ENCODE peak calls at places on chromosomes 2 and 18, in six cellular contexts. Z is testis, K is lower lobe of right lung, E is body of pancreas, I is breast epithelium, J is stomach. M is an unnamed sample. For H3K36me3, the result is how much of the 10 kb centered on the place peaks cover.

GRCh38 chr2:29119211-29119610 is 4.0 kb downstream of the CLIP4 start:
- DNase-seq in I (no peak), Z (no peak), E (no peak), K (no peak), J (no peak), M (no peak)

GRCh38 chr18:13513015-13513414 is 213.3 kb downstream of the FAM210A start:
- DNase-seq in I (peak), K (no peak), J (no peak), Z (no peak), E (no peak), M (no peak)

GRCh38 chr2:221153226-221153625 is 418.9 kb downstream of the EPHA4 start:
- DNase-seq in E (no peak), J (no peak), K (no peak), Z (no peak), I (no peak), M (no peak)

GRCh38 chr2:144629937-144630336 is 110.0 kb upstream of the ZEB2 start:
- DNase-seq in E (no peak), I (no peak), J (no peak), K (no peak), Z (no peak), M (no peak)

GRCh38 chr18:61541673-61542072 is 208.4 kb downstream of the CDH20 start:
- DNase-seq in I (no peak), E (no peak), Z (no peak), J (no peak), K (no peak), M (no peak)

GRCh38 chr2:200618590-200619021 is 32.8 kb downstream of the AOX1 start:
- DNase-seq in I (no peak), K (no peak), J (no peak), Z (peak), E (no peak), M (no peak)

GRCh38 chr18:63317982-63318881 is 1.3 kb downstream of the BCL2 start:
- DNase-seq in J (peak), I (peak), K (peak), E (peak), Z (peak), M (peak)

GRCh38 chr2:78999410-78999809 is 26.1 kb upstream of the REG3G start:
- DNase-seq in I (no peak), Z (no peak), J (no peak), K (no peak), E (no peak), M (no peak)

GRCh38 chr2:197786010-197786877 is 1.1 kb upstream of the BOLL start:
- DNase-seq in E (peak), K (peak), J (peak), I (no peak), Z (peak), M (peak)

GRCh38 chr2:103739216-103739615 is 977.4 kb downstream of the TMEM182 start:
- DNase-seq in K (no peak), Z (no peak), E (no peak), I (no peak), J (no peak), M (no peak)

GRCh38 chr2:136714452-136714951 is 50.8 kb upstream of the THSD7B start:
- DNase-seq in J (no peak), K (no peak), E (no peak), I (no peak), Z (no peak), M (no peak)

GRCh38 chr2:62340981-62341624 is 145.2 kb downstream of the B3GNT2 start:
- DNase-seq in K (no peak), Z (peak), I (no peak), J (peak), E (peak), M (no peak)

GRCh38 chr2:223797811-223798721 is 39.3 kb downstream of the AP1S3 start:
- DNase-seq in E (no peak), J (no peak), K (no peak), I (no peak), Z (no peak), M (no peak)

GRCh38 chr18:42030586-42031182 is 75.7 kb downstream of the PIK3C3 start:
- DNase-seq in J (no peak), E (no peak), Z (peak), I (no peak), K (no peak), M (no peak)

GRCh38 chr2:29070542-29070941 is 3.8 kb downstream of the PCARE start:
- DNase-seq in I (no peak), J (no peak), Z (no peak), E (no peak), K (no peak), M (no peak)

GRCh38 chr2:190528521-190529001 is 6.0 kb downstream of the NEMP2 start:
- DNase-seq in J (no peak), E (no peak), K (no peak), Z (no peak), I (no peak), M (no peak)

GRCh38 chr2:233350708-233351107 is 3.6 kb upstream of the DGKD start:
- DNase-seq in Z (no peak), K (no peak), I (peak), J (no peak), E (no peak), M (peak)

GRCh38 chr18:26487437-26487836 is 60.9 kb downstream of the KCTD1 start:
- DNase-seq in E (no peak), Z (no peak), I (peak), J (peak), K (no peak), M (no peak)

GRCh38 chr2:168907940-168908662 is 7.0 kb downstream of the G6PC2 start:
- DNase-seq in I (no peak), E (no peak), Z (no peak), J (no peak), K (no peak), M (no peak)

GRCh38 chr2:158724803-158725271 is 70.3 kb upstream of the DAPL1 start:
- DNase-seq in E (peak), J (peak), K (no peak), I (peak), Z (no peak), M (no peak)

GRCh38 chr2:227057060-227057459 is 106.9 kb downstream of the COL4A4 start:
- DNase-seq in Z (no peak), J (no peak), K (no peak), I (no peak), E (no peak), M (no peak)

GRCh38 chr2:202944403-202944802 is 32.3 kb downstream of the CARF start:
- DNase-seq in J (no peak), E (no peak), I (no peak), Z (no peak), K (no peak), M (no peak)

GRCh38 chr2:197210450-197210849 is 100.1 kb downstream of the ANKRD44 start:
- DNase-seq in K (no peak), Z (no peak), I (no peak), J (no peak), E (no peak), M (no peak)

GRCh38 chr2:178227187-178227586 is 32.9 kb downstream of the OSBPL6 start:
- DNase-seq in I (no peak), J (no peak), E (no peak), K (no peak), Z (no peak), M (no peak)

GRCh38 chr18:79069792-79070151 is 578 bp downstream of the ATP9B start:
- DNase-seq in J (no peak), Z (no peak), K (no peak), E (no peak), I (no peak), M (no peak)

GRCh38 chr18:61637905-61638304 is 254.9 kb downstream of the RNF152 start:
- DNase-seq in K (no peak), Z (no peak), I (no peak), J (peak), E (no peak), M (peak)

GRCh38 chr2:235230809-235231601 is 262.8 kb upstream of the AGAP1 start:
- DNase-seq in K (no peak), E (no peak), J (no peak), Z (no peak), I (no peak), M (no peak)

GRCh38 chr18:51028201-51028805 is 1.7 kb upstream of the SMAD4 start:
- DNase-seq in K (no peak), E (no peak), Z (no peak), J (no peak), I (no peak), M (peak)

GRCh38 chr2:191885103-191885502 is 38.2 kb upstream of the CAVIN2 start:
- DNase-seq in I (no peak), K (no peak), J (no peak), E (no peak), Z (no peak), M (no peak)

GRCh38 chr2:4358855-4359254 is 655.5 kb downstream of the DCDC2C start:
- DNase-seq in K (no peak), I (no peak), Z (no peak), E (no peak), J (no peak), M (no peak)

GRCh38 chr2:166184789-166185188 is 57.0 kb upstream of the SCN1A start:
- DNase-seq in Z (no peak), J (no peak), I (no peak), E (no peak), K (no peak), M (no peak)

GRCh38 chr2:4882421-4882820 is 809.8 kb upstream of the SOX11 start:
- DNase-seq in J (no peak), K (no peak), Z (no peak), I (no peak), E (no peak), M (no peak)

GRCh38 chr2:54479422-54479821 is 23.3 kb downstream of the SPTBN1 start:
- DNase-seq in J (no peak), K (no peak), I (no peak), Z (no peak), E (no peak), M (no peak)

GRCh38 chr2:69453475-69454129 is 16.4 kb upstream of the NFU1 start:
- DNase-seq in Z (no peak), J (no peak), K (no peak), I (no peak), E (no peak), M (no peak)
- TF ChIP-seq CTCF in Z (no peak), J (no peak), K (no peak), I (no peak), E (no peak), M (no peak)

DNA sequence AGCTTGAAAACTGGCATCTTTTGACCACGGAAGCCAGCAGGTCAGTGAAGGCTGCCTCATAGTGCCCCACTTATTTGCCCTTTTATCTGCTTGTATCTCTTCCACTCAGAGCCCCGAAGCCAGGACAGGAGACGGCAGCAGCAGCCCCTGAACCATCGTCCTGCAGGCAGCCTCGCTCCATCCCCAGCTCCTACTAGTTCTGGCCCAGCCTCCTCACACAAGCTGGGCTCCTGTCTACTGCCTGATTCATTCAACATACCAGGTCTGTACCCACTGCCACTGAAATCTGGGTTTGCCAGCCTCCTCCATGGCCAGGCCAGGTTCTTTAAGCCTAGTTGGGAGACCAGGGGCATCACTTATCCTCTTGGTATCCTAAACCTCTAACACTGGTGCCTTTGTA is 4.1 kb downstream of the OST4 start:
- DNase-seq in Z (no peak), I (no peak), J (no peak), K (no peak), E (no peak), M (no peak)
- H3K36me3 ChIP-seq in Z (under half), I (under half), J (under half), K (under half), E (under half), M (under half)

GRCh38 chr2:101446869-101447268 is 28.0 kb downstream of the RFX8 start:
- DNase-seq in Z (no peak), E (no peak), I (no peak), K (no peak), J (no peak), M (no peak)

GRCh38 chr2:101442042-101442666 is 32.8 kb downstream of the RFX8 start:
- DNase-seq in K (no peak), J (no peak), E (no peak), I (no peak), Z (no peak), M (no peak)

GRCh38 chr2:101440127-101440738 is 34.7 kb downstream of the RFX8 start:
- DNase-seq in K (no peak), Z (no peak), E (peak), J (peak), I (no peak), M (peak)

GRCh38 chr2:101439716-101440115 is 35.2 kb downstream of the RFX8 start:
- DNase-seq in Z (no peak), I (no peak), K (no peak), J (no peak), E (no peak), M (no peak)

GRCh38 chr2:101442667-101443061 is 32.2 kb downstream of the RFX8 start:
- DNase-seq in E (no peak), K (no peak), I (no peak), J (no peak), Z (no peak), M (no peak)
- TF ChIP-seq CTCF in E (no peak), K (no peak), I (no peak), J (no peak), Z (no peak), M (no peak)

GRCh38 chr18:74256190-74256589 is 35.6 kb downstream of the CYB5A start:
- DNase-seq in Z (no peak), E (no peak), K (no peak), J (no peak), I (no peak), M (no peak)
- H3K36me3 ChIP-seq in Z (under half), E (under half), K (half or more), J (under half), I (under half), M (under half)

GRCh38 chr2:207315131-207315530 is 149.4 kb upstream of the KLF7 start:
- DNase-seq in K (no peak), E (no peak), Z (no peak), J (no peak), I (no peak), M (no peak)

GRCh38 chr2:207313947-207314346 is 148.2 kb upstream of the KLF7 start:
- DNase-seq in K (no peak), I (no peak), Z (no peak), E (no peak), J (no peak), M (no peak)

GRCh38 chr2:207312006-207312356 is 146.2 kb upstream of the KLF7 start:
- DNase-seq in E (no peak), Z (no peak), I (no peak), K (no peak), J (no peak), M (no peak)

GRCh38 chr2:207308519-207309224 is 142.9 kb upstream of the KLF7 start:
- DNase-seq in Z (no peak), E (no peak), I (no peak), J (no peak), K (no peak), M (no peak)

GRCh38 chr2:207311316-207312005 is 145.7 kb upstream of the KLF7 start:
- DNase-seq in J (peak), K (peak), I (no peak), Z (peak), E (peak), M (peak)
- TF ChIP-seq CTCF in J (no peak), K (peak), I (no peak), Z (no peak), E (no peak), M (no peak)

DNA sequence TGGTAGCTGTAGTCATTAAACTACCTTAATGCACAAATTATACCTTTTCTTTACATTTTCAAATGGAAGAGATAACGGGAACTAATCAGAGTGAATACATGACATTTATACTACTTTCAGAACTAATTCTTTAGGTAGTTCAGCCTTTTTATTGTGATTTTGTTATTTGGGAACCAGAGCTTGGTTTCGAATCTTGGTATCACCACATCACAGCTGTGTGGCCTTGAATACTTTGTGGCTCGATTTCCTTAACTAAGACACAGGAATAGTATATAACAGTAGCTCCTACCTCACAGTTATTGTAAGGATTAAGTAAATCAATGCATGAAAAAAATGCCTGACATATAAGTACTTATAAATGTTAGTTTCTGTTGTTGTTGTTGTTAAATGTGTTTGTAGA is 240.0 kb downstream of the WDR7 start:
- DNase-seq in E (no peak), K (no peak), Z (no peak), I (no peak), J (no peak), M (no peak)
- H3K36me3 ChIP-seq in E (under half), K (under half), Z (under half), I (under half), J (under half), M (under half)

GRCh38 chr2:3198119-3198518 is 179.5 kb downstream of the EIPR1 start:
- DNase-seq in E (no peak), J (no peak), K (no peak), Z (no peak), I (no peak), M (no peak)
- TF ChIP-seq CTCF in E (no peak), J (no peak), K (no peak), Z (no peak), I (no peak), M (no peak)

DNA sequence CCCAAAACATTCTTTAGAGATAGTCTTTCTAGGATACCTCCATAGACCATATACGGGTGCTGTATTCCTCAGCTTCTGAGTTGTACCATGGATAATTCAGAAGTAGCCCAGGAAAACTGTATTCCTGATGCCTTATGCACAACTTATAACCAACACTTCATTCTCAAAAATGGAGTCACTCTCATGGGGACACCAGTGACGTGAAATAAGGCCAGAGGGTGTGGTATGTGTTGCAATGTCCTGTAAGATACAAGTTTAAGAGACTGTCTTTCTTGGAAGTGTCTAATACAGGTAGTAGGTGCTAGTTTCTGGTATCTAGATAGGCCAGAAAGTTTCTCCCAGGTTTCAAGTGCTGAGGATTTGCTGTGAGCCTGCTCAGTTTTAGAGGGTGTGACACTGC is 36.1 kb downstream of the COX7A2L start:
- DNase-seq in I (no peak), Z (no peak), K (no peak), J (no peak), E (no peak), M (no peak)
- H3K36me3 ChIP-seq in I (under half), Z (under half), K (half or more), J (under half), E (under half), M (under half)

DNA sequence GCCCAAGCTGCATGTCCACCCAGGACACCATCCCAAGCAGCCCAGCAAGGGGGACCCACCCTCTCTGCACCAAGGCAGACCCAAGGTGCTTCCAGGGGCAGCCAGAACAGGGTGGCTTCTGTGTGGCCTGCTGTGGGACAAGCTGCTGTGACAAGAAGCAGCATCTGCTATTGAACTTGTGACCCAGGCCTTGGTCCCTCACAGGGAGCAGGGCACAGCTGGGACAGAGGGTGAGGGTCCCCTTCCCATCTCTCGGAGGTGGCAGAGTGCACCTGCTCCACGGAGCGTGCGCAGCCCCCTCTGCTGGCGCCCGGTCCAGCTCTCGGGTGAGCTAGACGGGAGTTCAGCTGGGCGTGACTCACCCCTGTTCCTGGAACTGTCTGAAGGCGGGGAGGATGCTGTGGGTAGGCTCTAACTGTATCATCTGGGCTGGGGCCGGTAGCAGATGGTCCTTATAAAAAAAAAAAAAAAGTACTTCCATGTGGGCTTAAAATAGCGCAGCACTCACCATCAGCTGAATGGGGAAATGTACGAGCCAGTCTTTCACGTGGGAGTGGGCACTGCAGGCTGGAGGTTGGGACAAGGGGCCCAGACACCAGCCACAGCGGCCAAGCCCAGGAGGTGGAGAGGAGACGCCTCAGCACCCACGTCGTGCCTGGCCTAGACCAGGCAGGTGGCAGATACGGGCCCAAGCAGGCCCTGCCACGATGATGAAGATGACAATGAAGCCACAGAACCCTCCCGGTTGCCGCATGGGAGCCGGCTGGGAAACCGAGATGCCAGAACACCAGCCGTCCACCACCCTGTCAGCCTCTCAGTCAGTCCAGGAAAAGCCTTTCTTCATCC is 136.8 kb upstream of the ID2 start:
- DNase-seq in I (peak), E (peak), Z (peak), K (peak), J (peak), M (peak)
- TF ChIP-seq CTCF in I (no peak), E (no peak), Z (no peak), K (peak), J (no peak), M (no peak)

M was measured in colonic mucosa.